ENCODE peak calls at places on chromosomes 1 and 21, in eight cellular contexts. F is activated CD8-positive, alpha-beta memory T cell treated with anti-CD3 and anti-CD28 coated beads for 24 hours; D is activated T-cell treated with anti-CD3 and anti-CD28 coated beads, Interleukin-2, amount 50 U/mL, for 72 hours; K is mammary epithelial cell; E is aorta; N is cerebellar cortex; Y is D341Med; R is AG08396. H is an unnamed sample.

GRCh38 chr1:188169971-188170370 is 1341.2 kb downstream of the PLA2G4A start:
- DNase-seq in D (no peak), K (no peak), E (no peak), F (no peak), N (no peak), Y (no peak), R (no peak), H (no peak)

GRCh38 chr1:66605419-66605997 is 71.6 kb downstream of the SGIP1 start:
- DNase-seq in E (no peak), N (no peak), F (no peak), K (no peak), D (no peak), R (no peak), Y (no peak), H (no peak)

GRCh38 chr1:192303029-192303428 is 13.8 kb upstream of the RGS21 start:
- DNase-seq in K (no peak), E (no peak), Y (no peak), N (no peak), F (no peak), R (no peak), D (no peak), H (no peak)

GRCh38 chr1:46937270-46937669 is 4.0 kb downstream of the CYP4A11 start:
- DNase-seq in N (no peak), F (no peak), E (no peak), K (no peak), Y (no peak), D (no peak), R (no peak), H (no peak)

GRCh38 chr21:34112316-34113033 is 39.1 kb downstream of the MRPS6 start:
- DNase-seq in D (peak; percentile 32), R (no peak), N (no peak), E (no peak), K (peak; percentile 24), F (no peak), Y (no peak), H (no peak)

GRCh38 chr1:62778208-62778607 is 5.7 kb upstream of the ATG4C start:
- DNase-seq in R (no peak), Y (no peak), F (no peak), N (no peak), K (peak; percentile 37), E (no peak), D (no peak), H (no peak)

GRCh38 chr1:10217748-10218441 is 7.5 kb downstream of the KIF1B start:
- DNase-seq in E (no peak), N (no peak), R (peak; percentile 22), F (no peak), Y (no peak), D (no peak), K (peak; percentile 34), H (no peak)

GRCh38 chr1:27418326-27418761 is 25.9 kb downstream of the GPR3 start:
- DNase-seq in K (peak; percentile 92), R (peak; percentile 89), F (no peak), N (no peak), Y (no peak), D (peak; percentile 82), E (peak; percentile 86), H (peak; percentile 86)

GRCh38 chr1:169044971-169045370 is 61.5 kb upstream of the ATP1B1 start:
- DNase-seq in Y (no peak), R (no peak), K (no peak), N (no peak), E (no peak), D (no peak), F (no peak), H (no peak)

GRCh38 chr1:3277121-3277520 is 177.3 kb upstream of the ARHGEF16 start:
- DNase-seq in R (no peak), E (no peak), D (no peak), F (no peak), N (no peak), Y (no peak), K (no peak), H (no peak)

GRCh38 chr1:169109561-169110134 is 3.2 kb downstream of the ATP1B1 start:
- DNase-seq in K (peak; percentile 88), D (no peak), E (no peak), F (no peak), N (peak; percentile 88), R (peak; percentile 64), Y (no peak), H (peak; percentile 72)

GRCh38 chr1:232952514-232953175 is 2.2 kb downstream of the NTPCR start:
- DNase-seq in D (peak; percentile 31), K (peak; percentile 76), Y (peak; percentile 85), E (no peak), N (peak; percentile 52), F (no peak), R (peak; percentile 65), H (peak; percentile 46)

GRCh38 chr21:34593954-34594531 is 20.9 kb downstream of the RCAN1 start:
- DNase-seq in K (no peak), N (no peak), D (no peak), E (no peak), F (no peak), Y (no peak), R (no peak), H (no peak)

GRCh38 chr1:77925536-77925935 is 37.1 kb downstream of the NEXN start:
- DNase-seq in R (no peak), E (no peak), D (no peak), F (no peak), N (no peak), K (no peak), Y (no peak), H (no peak)

GRCh38 chr1:30991852-30992606 is 73.5 kb downstream of the PUM1 start:
- DNase-seq in D (no peak), F (no peak), Y (no peak), N (no peak), E (no peak), R (no peak), K (no peak), H (no peak)

GRCh38 chr1:224684920-224685547 is 68.9 kb downstream of the CNIH3 start:
- DNase-seq in R (no peak), F (no peak), D (no peak), K (no peak), N (no peak), Y (no peak), E (no peak), H (no peak)

GRCh38 chr1:41362749-41363631 is 1.8 kb downstream of the FOXO6 start:
- DNase-seq in Y (no peak), F (no peak), R (peak; percentile 11), D (no peak), E (no peak), N (no peak), K (no peak), H (no peak)

GRCh38 chr1:198771562-198772153 is 132.8 kb downstream of the PTPRC start:
- DNase-seq in E (no peak), D (peak; percentile 25), R (no peak), F (no peak), Y (peak; percentile 63), N (peak; percentile 16), K (no peak), H (no peak)

GRCh38 chr1:57017201-57017600 is 51.4 kb upstream of the C8B start:
- DNase-seq in K (no peak), R (peak; percentile 25), F (no peak), N (no peak), D (no peak), E (no peak), Y (no peak), H (no peak)

GRCh38 chr1:63322248-63322943 is at the start of gene FOXD3:
- DNase-seq in Y (peak; percentile 55), R (peak; percentile 85), F (peak; percentile 73), E (peak; percentile 71), D (peak; percentile 52), N (peak; percentile 22), K (peak; percentile 25), H (peak; percentile 54)

GRCh38 chr1:1250828-1251284 is 4.3 kb upstream of the C1QTNF12 start:
- DNase-seq in K (peak; percentile 83), R (no peak), E (no peak), Y (no peak), F (peak; percentile 86), N (no peak), D (peak; percentile 62), H (no peak)

GRCh38 chr21:41664881-41665765 is 101.7 kb downstream of the RIPK4 start:
- DNase-seq in F (no peak), K (no peak), E (peak; percentile 82), Y (peak; percentile 22), D (no peak), N (no peak), R (peak; percentile 74), H (no peak)

GRCh38 chr1:199857516-199857915 is 170.0 kb upstream of the NR5A2 start:
- DNase-seq in K (no peak), R (no peak), D (no peak), Y (no peak), F (no peak), E (no peak), N (no peak), H (no peak)

GRCh38 chr1:23210963-23211362 is 6.3 kb downstream of the HTR1D start:
- DNase-seq in F (no peak), N (no peak), E (no peak), Y (no peak), D (no peak), K (peak; percentile 30), R (no peak), H (no peak)

H was measured in body of pancreas.